ENCODE peak calls at places on chromosomes 4 and X, in five cellular contexts. Z is GM12864; P is lower leg skin; T is activated CD4-positive, alpha-beta memory T cell treated with anti-CD3 and anti-CD28 coated beads for 36 hours; K is activated naive CD4-positive, alpha-beta T cell treated with anti-CD3 and anti-CD28 coated beads, Interleukin-2, amount 50 U/mL, for 72 hours. V is an unnamed sample.
A peak's percentile ranks its signal among the peaks of the same experiment; 100 is the strongest.

GRCh38 chrX:150438165-150438564 is 75.0 kb downstream of the MAMLD1 start:
- DNase-seq in P (no peak), K (no peak), T (no peak), Z (no peak), V (no peak)

GRCh38 chrX:115592997-115593734 is 32.2 kb downstream of the PLS3 start:
- DNase-seq in T (no peak), K (no peak), Z (no peak), P (no peak), V (no peak)

GRCh38 chr4:44447563-44448504 is 775 bp downstream of the KCTD8 start:
- DNase-seq in Z (no peak), P (no peak), T (no peak), K (no peak), V (peak; percentile 71)

GRCh38 chrX:11792461-11793421 is 34.7 kb downstream of the MSL3 start:
- DNase-seq in T (peak; percentile 81), K (peak; percentile 64), P (no peak), Z (peak; percentile 72), V (no peak)

GRCh38 chr4:110683600-110683999 is 60.7 kb upstream of the PITX2 start:
- DNase-seq in K (no peak), P (no peak), Z (no peak), T (no peak), V (no peak)

GRCh38 chr4:5969336-5969735 is 48.9 kb downstream of the C4orf50 start:
- DNase-seq in K (no peak), T (no peak), P (no peak), Z (no peak), V (no peak)

GRCh38 chrX:42143866-42144592 is 220.7 kb upstream of the CASK start:
- DNase-seq in T (no peak), Z (no peak), K (no peak), P (no peak), V (no peak)

GRCh38 chr4:79585834-79586233 is 177.8 kb upstream of the GK2 start:
- DNase-seq in Z (no peak), T (no peak), P (no peak), K (no peak), V (no peak)

GRCh38 chr4:113006632-113007031 is 42.8 kb upstream of the ANK2 start:
- DNase-seq in T (no peak), P (no peak), Z (no peak), K (no peak), V (no peak)

GRCh38 chr4:140884431-140885058 is 128.4 kb upstream of the TBC1D9 start:
- DNase-seq in P (peak; percentile 29), T (peak; percentile 19), Z (peak; percentile 52), K (peak; percentile 9), V (peak; percentile 31)

GRCh38 chrX:10197597-10198210 is 40.9 kb downstream of the CLCN4 start:
- DNase-seq in T (no peak), K (no peak), P (no peak), Z (no peak), V (no peak)

GRCh38 chr4:186172551-186172950 is 18.8 kb upstream of the CYP4V2 start:
- DNase-seq in Z (no peak), K (no peak), P (no peak), T (no peak), V (no peak)

GRCh38 chr4:73045894-73046293 is 23.6 kb downstream of the COX18 start:
- DNase-seq in K (no peak), Z (no peak), P (no peak), T (no peak), V (no peak)

GRCh38 chr4:20299515-20299914 is 47.8 kb downstream of the SLIT2 start:
- DNase-seq in Z (no peak), T (no peak), P (no peak), K (no peak), V (peak; percentile 29)

GRCh38 chr4:186762865-186763264 is 39.2 kb upstream of the FAT1 start:
- DNase-seq in K (no peak), P (no peak), T (no peak), Z (no peak), V (no peak)

GRCh38 chr4:176163041-176163440 is 32.3 kb downstream of the SPATA4 start:
- DNase-seq in K (no peak), Z (no peak), P (no peak), T (no peak), V (no peak)

GRCh38 chr4:71147261-71147660 is 153.8 kb downstream of the DCK start:
- DNase-seq in P (no peak), K (no peak), T (no peak), Z (no peak), V (no peak)

GRCh38 chrX:11380187-11380586 is 87.0 kb downstream of the AMELX start:
- DNase-seq in Z (no peak), P (peak; percentile 24), K (no peak), T (no peak), V (peak; percentile 11)

GRCh38 chrX:65643046-65643785 is 24.2 kb upstream of the MSN start:
- DNase-seq in T (no peak), K (no peak), Z (no peak), P (no peak), V (no peak)

GRCh38 chr4:152843476-152844107 is 63.8 kb downstream of the ARFIP1 start:
- DNase-seq in K (no peak), T (no peak), Z (no peak), P (no peak), V (no peak)

GRCh38 chr4:127698789-127699200 is 31.4 kb upstream of the SLC25A31 start:
- DNase-seq in P (no peak), K (no peak), Z (peak; percentile 57), T (no peak), V (peak; percentile 7)

GRCh38 chrX:1274786-1275185 is 6.2 kb downstream of the CSF2RA start:
- DNase-seq in K (no peak), P (no peak), Z (no peak), T (no peak), V (peak; percentile 66)

GRCh38 chr4:166491635-166492034 is 618.6 kb downstream of the TLL1 start:
- DNase-seq in P (no peak), K (no peak), Z (no peak), T (no peak), V (no peak)

V was measured in Ammon's horn.